ENCODE peak calls at places on chromosomes 5 and 9, in four cellular contexts. One of them, this sample, is unnamed.

GRCh38 chr9:126485662-126486061 is 128.1 kb upstream of the LMX1B start:
- DNase-seq in fibroblast of the aortic adventitia: no peak
- DNase-seq in Peyer's patch: no peak
- DNase-seq in HFFc6: no peak
- DNase-seq in this sample: no peak

GRCh38 chr5:133531634-133532033 is 80.7 kb downstream of the FSTL4 start:
- DNase-seq in HFFc6: no peak
- DNase-seq in Peyer's patch: no peak
- DNase-seq in fibroblast of the aortic adventitia: peak
- DNase-seq in this sample: no peak

GRCh38 chr9:89742660-89743059 is 137.8 kb downstream of the GADD45G start:
- DNase-seq in Peyer's patch: no peak
- DNase-seq in fibroblast of the aortic adventitia: no peak
- DNase-seq in HFFc6: no peak
- DNase-seq in this sample: no peak

GRCh38 chr9:136856541-136857141 is 4.5 kb downstream of the MAMDC4 start:
- DNase-seq in fibroblast of the aortic adventitia: no peak
- DNase-seq in HFFc6: no peak
- DNase-seq in Peyer's patch: no peak
- DNase-seq in this sample: no peak

GRCh38 chr9:129759804-129760502 is 7.1 kb upstream of the PTGES start:
- DNase-seq in fibroblast of the aortic adventitia: no peak
- DNase-seq in Peyer's patch: no peak
- DNase-seq in HFFc6: no peak
- DNase-seq in this sample: no peak

GRCh38 chr9:89603629-89604462 is 966 bp upstream of the GADD45G start:
- DNase-seq in fibroblast of the aortic adventitia: peak
- DNase-seq in HFFc6: no peak
- DNase-seq in Peyer's patch: peak
- DNase-seq in this sample: no peak

GRCh38 chr9:18791074-18791473 is 241.9 kb downstream of the SAXO1 start:
- DNase-seq in fibroblast of the aortic adventitia: no peak
- DNase-seq in Peyer's patch: no peak
- DNase-seq in HFFc6: no peak
- DNase-seq in this sample: no peak

GRCh38 chr5:1519631-1520141 is 4.1 kb downstream of the LPCAT1 start:
- DNase-seq in fibroblast of the aortic adventitia: no peak
- DNase-seq in HFFc6: no peak
- DNase-seq in Peyer's patch: peak
- DNase-seq in this sample: no peak

GRCh38 chr9:128733256-128733655 is 9.3 kb upstream of the ZDHHC12 start:
- DNase-seq in fibroblast of the aortic adventitia: peak
- DNase-seq in HFFc6: peak
- DNase-seq in Peyer's patch: peak
- DNase-seq in this sample: peak

GRCh38 chr5:38783011-38783551 is 62.7 kb upstream of the OSMR start:
- DNase-seq in HFFc6: peak
- DNase-seq in Peyer's patch: no peak
- DNase-seq in fibroblast of the aortic adventitia: peak
- DNase-seq in this sample: peak

GRCh38 chr5:54234304-54234938 is 76.0 kb downstream of the ARL15 start:
- DNase-seq in fibroblast of the aortic adventitia: peak
- DNase-seq in HFFc6: peak
- DNase-seq in Peyer's patch: no peak
- DNase-seq in this sample: peak

GRCh38 chr5:110289213-110289810 is 437.2 kb downstream of the TMEM232 start:
- DNase-seq in Peyer's patch: no peak
- DNase-seq in fibroblast of the aortic adventitia: no peak
- DNase-seq in HFFc6: no peak
- DNase-seq in this sample: no peak

GRCh38 chr5:1129725-1130082 is 17.8 kb upstream of the SLC12A7 start:
- DNase-seq in HFFc6: no peak
- DNase-seq in fibroblast of the aortic adventitia: no peak
- DNase-seq in Peyer's patch: peak
- DNase-seq in this sample: no peak

GRCh38 chr5:149002761-149003689 is 59.8 kb downstream of the SH3TC2 start:
- DNase-seq in Peyer's patch: no peak
- DNase-seq in fibroblast of the aortic adventitia: peak
- DNase-seq in HFFc6: peak
- DNase-seq in this sample: no peak

GRCh38 chr5:75053286-75054109 is 1.1 kb upstream of the GCNT4 start:
- DNase-seq in HFFc6: peak
- DNase-seq in fibroblast of the aortic adventitia: peak
- DNase-seq in Peyer's patch: peak
- DNase-seq in this sample: no peak
- TF ChIP-seq CTCF in HFFc6: peak
- TF ChIP-seq CTCF in fibroblast of the aortic adventitia: no peak
- TF ChIP-seq CTCF in Peyer's patch: no peak
- TF ChIP-seq CTCF in this sample: peak

GRCh38 chr9:14769235-14769580 is 46.7 kb upstream of the CER1 start:
- DNase-seq in HFFc6: peak
- DNase-seq in fibroblast of the aortic adventitia: peak
- DNase-seq in Peyer's patch: no peak
- DNase-seq in this sample: no peak
- TF ChIP-seq CTCF in HFFc6: no peak
- TF ChIP-seq CTCF in fibroblast of the aortic adventitia: peak
- TF ChIP-seq CTCF in Peyer's patch: no peak
- TF ChIP-seq CTCF in this sample: no peak

DNA sequence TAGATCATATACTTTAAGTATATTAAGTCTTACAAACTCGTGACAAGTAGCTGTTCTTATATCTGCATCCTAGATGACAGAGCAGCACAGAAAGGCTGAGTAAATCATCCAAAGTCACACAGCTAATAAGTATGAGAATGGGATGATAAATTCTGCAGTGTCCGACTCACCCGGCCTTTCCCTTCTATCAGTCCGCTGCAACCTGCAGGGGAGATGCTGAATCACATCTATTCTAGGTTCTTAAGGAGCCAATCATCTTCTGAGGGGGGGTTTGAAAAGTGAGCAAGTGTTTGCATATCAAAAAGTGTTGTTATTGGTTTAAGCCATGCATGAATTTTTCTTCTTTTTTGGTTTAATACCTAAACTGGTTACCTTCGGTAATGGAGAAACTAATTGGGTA is 38.9 kb downstream of the ADAMTS16 start:
- DNase-seq in HFFc6: no peak
- DNase-seq in fibroblast of the aortic adventitia: no peak
- DNase-seq in Peyer's patch: no peak
- DNase-seq in this sample: no peak
- TF ChIP-seq CTCF in HFFc6: no peak
- TF ChIP-seq CTCF in fibroblast of the aortic adventitia: no peak
- TF ChIP-seq CTCF in Peyer's patch: no peak
- TF ChIP-seq CTCF in this sample: no peak

GRCh38 chr5:32942225-32942989 is 231.3 kb downstream of the NPR3 start:
- DNase-seq in Peyer's patch: no peak
- DNase-seq in HFFc6: no peak
- DNase-seq in fibroblast of the aortic adventitia: peak
- DNase-seq in this sample: no peak
- TF ChIP-seq CTCF in Peyer's patch: no peak
- TF ChIP-seq CTCF in HFFc6: peak
- TF ChIP-seq CTCF in fibroblast of the aortic adventitia: peak
- TF ChIP-seq CTCF in this sample: peak

GRCh38 chr5:74056789-74057164 is 430.8 kb downstream of the ARHGEF28 start:
- DNase-seq in fibroblast of the aortic adventitia: peak
- DNase-seq in Peyer's patch: no peak
- DNase-seq in HFFc6: peak
- DNase-seq in this sample: no peak
- TF ChIP-seq CTCF in fibroblast of the aortic adventitia: peak
- TF ChIP-seq CTCF in Peyer's patch: peak
- TF ChIP-seq CTCF in HFFc6: peak
- TF ChIP-seq CTCF in this sample: peak

DNA sequence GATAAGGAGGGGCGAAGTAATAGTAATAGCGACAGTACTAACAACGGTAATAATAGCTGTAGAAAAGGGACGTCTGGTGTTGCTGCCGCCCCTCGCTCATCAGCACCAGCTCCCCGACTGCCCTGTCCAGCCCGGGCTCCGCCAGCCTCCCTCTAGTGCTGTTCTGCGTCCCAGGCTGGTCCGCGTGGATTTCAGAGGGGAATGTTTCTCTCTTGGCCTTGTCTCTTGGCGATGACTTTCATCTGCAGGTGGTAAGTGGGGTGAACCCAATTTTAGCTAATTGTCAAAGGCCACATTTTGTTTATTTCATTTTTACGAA is 592 bp downstream of the SNCAIP start:
- DNase-seq in HFFc6: peak
- DNase-seq in fibroblast of the aortic adventitia: no peak
- DNase-seq in Peyer's patch: peak
- DNase-seq in this sample: no peak
- TF ChIP-seq CTCF in HFFc6: no peak
- TF ChIP-seq CTCF in fibroblast of the aortic adventitia: no peak
- TF ChIP-seq CTCF in Peyer's patch: no peak
- TF ChIP-seq CTCF in this sample: no peak

GRCh38 chr9:116504893-116505480 is 182.1 kb upstream of the TRIM32 start:
- DNase-seq in Peyer's patch: no peak
- DNase-seq in fibroblast of the aortic adventitia: no peak
- DNase-seq in HFFc6: no peak
- DNase-seq in this sample: no peak

GRCh38 chr9:116502746-116503145 is 184.4 kb upstream of the TRIM32 start:
- DNase-seq in Peyer's patch: no peak
- DNase-seq in fibroblast of the aortic adventitia: no peak
- DNase-seq in HFFc6: no peak
- DNase-seq in this sample: no peak

GRCh38 chr9:116501871-116502270 is 185.2 kb upstream of the TRIM32 start:
- DNase-seq in fibroblast of the aortic adventitia: peak
- DNase-seq in HFFc6: peak
- DNase-seq in Peyer's patch: no peak
- DNase-seq in this sample: no peak

GRCh38 chr9:116504081-116504480 is 183.0 kb upstream of the TRIM32 start:
- DNase-seq in Peyer's patch: no peak
- DNase-seq in fibroblast of the aortic adventitia: no peak
- DNase-seq in HFFc6: no peak
- DNase-seq in this sample: no peak

GRCh38 chr9:116506685-116507084 is 180.4 kb upstream of the TRIM32 start:
- DNase-seq in HFFc6: no peak
- DNase-seq in Peyer's patch: no peak
- DNase-seq in fibroblast of the aortic adventitia: peak
- DNase-seq in this sample: no peak
- TF ChIP-seq CTCF in HFFc6: no peak
- TF ChIP-seq CTCF in Peyer's patch: no peak
- TF ChIP-seq CTCF in fibroblast of the aortic adventitia: no peak
- TF ChIP-seq CTCF in this sample: no peak

This sample was measured in AG09319.